ENCODE peak calls at places on chromosomes 11 and 22, in seven cellular contexts. One of them, this sample, is unnamed.

GRCh38 chr11:34311126-34311525 is 46.7 kb downstream of the ABTB2 start:
- DNase-seq in WERI-Rb-1: no peak
- DNase-seq in foreskin fibroblast: no peak
- DNase-seq in breast epithelium: no peak
- DNase-seq in thoracic aorta: no peak
- DNase-seq in nephron progenitor cell: no peak
- DNase-seq in cardiac fibroblast: no peak
- DNase-seq in this sample: no peak

GRCh38 chr11:108112059-108112458 is 9.3 kb upstream of the ACAT1 start:
- DNase-seq in WERI-Rb-1: no peak
- DNase-seq in foreskin fibroblast: peak
- DNase-seq in breast epithelium: no peak
- DNase-seq in thoracic aorta: no peak
- DNase-seq in nephron progenitor cell: no peak
- DNase-seq in cardiac fibroblast: no peak
- DNase-seq in this sample: no peak

GRCh38 chr11:3104051-3104714 is 47.0 kb upstream of the CARS1 start:
- DNase-seq in WERI-Rb-1: no peak
- DNase-seq in foreskin fibroblast: no peak
- DNase-seq in breast epithelium: no peak
- DNase-seq in thoracic aorta: no peak
- DNase-seq in nephron progenitor cell: no peak
- DNase-seq in cardiac fibroblast: no peak
- DNase-seq in this sample: no peak

GRCh38 chr22:24247564-24248344 is 2.9 kb upstream of the GGT5 start:
- DNase-seq in WERI-Rb-1: peak
- DNase-seq in foreskin fibroblast: peak
- DNase-seq in breast epithelium: peak
- DNase-seq in thoracic aorta: peak
- DNase-seq in nephron progenitor cell: peak
- DNase-seq in cardiac fibroblast: peak
- DNase-seq in this sample: peak

GRCh38 chr11:77301510-77301909 is at the start of gene GDPD4:
- DNase-seq in WERI-Rb-1: no peak
- DNase-seq in foreskin fibroblast: no peak
- DNase-seq in breast epithelium: no peak
- DNase-seq in thoracic aorta: no peak
- DNase-seq in nephron progenitor cell: no peak
- DNase-seq in cardiac fibroblast: no peak
- DNase-seq in this sample: no peak

GRCh38 chr22:17913705-17914282 is 110.6 kb downstream of the MICAL3 start:
- DNase-seq in WERI-Rb-1: no peak
- DNase-seq in foreskin fibroblast: peak
- DNase-seq in breast epithelium: no peak
- DNase-seq in thoracic aorta: no peak
- DNase-seq in nephron progenitor cell: no peak
- DNase-seq in cardiac fibroblast: no peak
- DNase-seq in this sample: no peak

GRCh38 chr11:34874202-34874601 is 42.0 kb downstream of the APIP start:
- DNase-seq in WERI-Rb-1: no peak
- DNase-seq in foreskin fibroblast: no peak
- DNase-seq in breast epithelium: no peak
- DNase-seq in thoracic aorta: no peak
- DNase-seq in nephron progenitor cell: no peak
- DNase-seq in cardiac fibroblast: no peak
- DNase-seq in this sample: no peak

GRCh38 chr11:68722143-68722542 is 29.2 kb downstream of the TESMIN start:
- DNase-seq in WERI-Rb-1: no peak
- DNase-seq in foreskin fibroblast: no peak
- DNase-seq in breast epithelium: no peak
- DNase-seq in thoracic aorta: no peak
- DNase-seq in nephron progenitor cell: no peak
- DNase-seq in cardiac fibroblast: no peak
- DNase-seq in this sample: no peak

GRCh38 chr11:105719073-105719846 is 109.4 kb downstream of the GRIA4 start:
- DNase-seq in WERI-Rb-1: no peak
- DNase-seq in foreskin fibroblast: peak
- DNase-seq in breast epithelium: no peak
- DNase-seq in thoracic aorta: no peak
- DNase-seq in nephron progenitor cell: no peak
- DNase-seq in cardiac fibroblast: no peak
- DNase-seq in this sample: no peak

GRCh38 chr11:723120-723883 is 17.3 kb downstream of the EPS8L2 start:
- DNase-seq in WERI-Rb-1: peak
- DNase-seq in foreskin fibroblast: peak
- DNase-seq in breast epithelium: no peak
- DNase-seq in thoracic aorta: no peak
- DNase-seq in nephron progenitor cell: no peak
- DNase-seq in cardiac fibroblast: peak
- DNase-seq in this sample: no peak

GRCh38 chr11:34970480-34970879 is 54.1 kb downstream of the PDHX start:
- DNase-seq in WERI-Rb-1: no peak
- DNase-seq in foreskin fibroblast: peak
- DNase-seq in breast epithelium: no peak
- DNase-seq in thoracic aorta: no peak
- DNase-seq in nephron progenitor cell: no peak
- DNase-seq in cardiac fibroblast: no peak
- DNase-seq in this sample: no peak

GRCh38 chr22:43100223-43100622 is 10.3 kb upstream of the BIK start:
- DNase-seq in WERI-Rb-1: no peak
- DNase-seq in foreskin fibroblast: no peak
- DNase-seq in breast epithelium: no peak
- DNase-seq in thoracic aorta: no peak
- DNase-seq in nephron progenitor cell: no peak
- DNase-seq in cardiac fibroblast: no peak
- DNase-seq in this sample: no peak

GRCh38 chr11:96037267-96037990 is 113.5 kb upstream of the MTMR2 start:
- DNase-seq in WERI-Rb-1: no peak
- DNase-seq in foreskin fibroblast: no peak
- DNase-seq in breast epithelium: no peak
- DNase-seq in thoracic aorta: no peak
- DNase-seq in nephron progenitor cell: peak
- DNase-seq in cardiac fibroblast: no peak
- DNase-seq in this sample: no peak

GRCh38 chr11:92527467-92527866 is 302.8 kb downstream of the FAT3 start:
- DNase-seq in WERI-Rb-1: no peak
- DNase-seq in foreskin fibroblast: no peak
- DNase-seq in breast epithelium: no peak
- DNase-seq in thoracic aorta: no peak
- DNase-seq in nephron progenitor cell: no peak
- DNase-seq in cardiac fibroblast: peak
- DNase-seq in this sample: no peak
- TF ChIP-seq CTCF in WERI-Rb-1: no peak
- TF ChIP-seq CTCF in foreskin fibroblast: no peak
- TF ChIP-seq CTCF in breast epithelium: no peak
- TF ChIP-seq CTCF in thoracic aorta: no peak
- TF ChIP-seq CTCF in nephron progenitor cell: no peak
- TF ChIP-seq CTCF in cardiac fibroblast: no peak
- TF ChIP-seq CTCF in this sample: no peak

GRCh38 chr11:8247312-8247711 is 16.4 kb downstream of the LMO1 start:
- DNase-seq in WERI-Rb-1: no peak
- DNase-seq in foreskin fibroblast: peak
- DNase-seq in breast epithelium: no peak
- DNase-seq in thoracic aorta: no peak
- DNase-seq in nephron progenitor cell: no peak
- DNase-seq in cardiac fibroblast: no peak
- DNase-seq in this sample: no peak
- TF ChIP-seq CTCF in WERI-Rb-1: peak
- TF ChIP-seq CTCF in foreskin fibroblast: peak
- TF ChIP-seq CTCF in breast epithelium: no peak
- TF ChIP-seq CTCF in thoracic aorta: peak
- TF ChIP-seq CTCF in nephron progenitor cell: peak
- TF ChIP-seq CTCF in cardiac fibroblast: peak
- TF ChIP-seq CTCF in this sample: peak

DNA sequence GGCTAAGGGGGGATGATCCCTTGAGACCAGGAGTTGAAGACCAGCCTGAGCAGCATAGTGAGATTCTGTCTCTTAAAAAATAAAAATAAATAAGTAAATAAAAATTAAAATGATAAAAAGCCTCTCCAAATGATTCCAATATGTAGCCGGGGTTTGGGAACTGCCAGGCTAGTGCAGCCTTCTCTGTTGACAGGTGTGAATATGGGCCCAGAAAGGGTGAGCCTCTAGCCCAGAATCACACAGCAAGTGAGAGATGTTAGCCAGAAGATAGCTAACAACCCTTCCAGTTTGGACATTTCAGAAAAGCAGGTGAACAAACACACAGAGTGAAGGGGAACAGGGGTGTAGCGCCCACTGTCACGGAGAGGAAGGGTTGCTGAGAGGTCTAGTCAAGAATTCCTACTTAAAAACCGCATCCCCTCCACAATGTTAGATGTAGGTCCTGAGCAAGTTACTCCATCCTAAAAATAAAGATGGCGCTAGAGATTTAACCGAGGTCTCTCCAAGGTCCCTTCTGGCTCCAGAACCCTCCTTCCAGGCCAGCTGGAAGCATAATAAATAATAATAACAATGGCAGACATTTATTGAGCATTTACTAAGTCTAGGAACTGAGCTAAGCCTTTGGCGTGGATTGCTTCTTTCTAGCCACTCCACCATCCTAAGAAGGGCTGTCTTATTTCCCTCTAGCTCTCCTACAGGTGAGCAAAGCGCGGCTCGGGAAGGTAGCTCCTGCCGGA is 51.6 kb downstream of the CYTH4 start:
- DNase-seq in WERI-Rb-1: no peak
- DNase-seq in foreskin fibroblast: no peak
- DNase-seq in breast epithelium: no peak
- DNase-seq in thoracic aorta: no peak
- DNase-seq in nephron progenitor cell: no peak
- DNase-seq in cardiac fibroblast: no peak
- DNase-seq in this sample: no peak
- TF ChIP-seq CTCF in WERI-Rb-1: no peak
- TF ChIP-seq CTCF in foreskin fibroblast: no peak
- TF ChIP-seq CTCF in breast epithelium: no peak
- TF ChIP-seq CTCF in thoracic aorta: no peak
- TF ChIP-seq CTCF in nephron progenitor cell: no peak
- TF ChIP-seq CTCF in cardiac fibroblast: no peak
- TF ChIP-seq CTCF in this sample: no peak

GRCh38 chr11:64915366-64915887 is 1.6 kb downstream of the ATG2A start:
- DNase-seq in WERI-Rb-1: no peak
- DNase-seq in foreskin fibroblast: no peak
- DNase-seq in breast epithelium: no peak
- DNase-seq in thoracic aorta: no peak
- DNase-seq in nephron progenitor cell: no peak
- DNase-seq in cardiac fibroblast: no peak
- DNase-seq in this sample: no peak

GRCh38 chr11:64911142-64911541 is 5.9 kb downstream of the ATG2A start:
- DNase-seq in WERI-Rb-1: no peak
- DNase-seq in foreskin fibroblast: no peak
- DNase-seq in breast epithelium: no peak
- DNase-seq in thoracic aorta: no peak
- DNase-seq in nephron progenitor cell: no peak
- DNase-seq in cardiac fibroblast: no peak
- DNase-seq in this sample: no peak

GRCh38 chr11:64914123-64914522 is 2.9 kb downstream of the ATG2A start:
- DNase-seq in WERI-Rb-1: no peak
- DNase-seq in foreskin fibroblast: no peak
- DNase-seq in breast epithelium: no peak
- DNase-seq in thoracic aorta: no peak
- DNase-seq in nephron progenitor cell: no peak
- DNase-seq in cardiac fibroblast: no peak
- DNase-seq in this sample: no peak

GRCh38 chr11:64911689-64912088 is 5.3 kb downstream of the ATG2A start:
- DNase-seq in WERI-Rb-1: no peak
- DNase-seq in foreskin fibroblast: no peak
- DNase-seq in breast epithelium: no peak
- DNase-seq in thoracic aorta: no peak
- DNase-seq in nephron progenitor cell: no peak
- DNase-seq in cardiac fibroblast: no peak
- DNase-seq in this sample: no peak

GRCh38 chr11:64913171-64913727 is 3.8 kb downstream of the ATG2A start:
- DNase-seq in WERI-Rb-1: no peak
- DNase-seq in foreskin fibroblast: no peak
- DNase-seq in breast epithelium: no peak
- DNase-seq in thoracic aorta: no peak
- DNase-seq in nephron progenitor cell: no peak
- DNase-seq in cardiac fibroblast: no peak
- DNase-seq in this sample: no peak
- TF ChIP-seq CTCF in WERI-Rb-1: no peak
- TF ChIP-seq CTCF in foreskin fibroblast: no peak
- TF ChIP-seq CTCF in breast epithelium: no peak
- TF ChIP-seq CTCF in thoracic aorta: no peak
- TF ChIP-seq CTCF in nephron progenitor cell: no peak
- TF ChIP-seq CTCF in cardiac fibroblast: no peak
- TF ChIP-seq CTCF in this sample: no peak

This sample was measured in LNCaP clone FGC.